ENCODE peak calls at places on chromosomes 3 and 15, in nine cellular contexts. D is astrocyte of the cerebellum; Z is BJ; F is mesothelial cell of epicardium; O is Panc1; G is activated gamma-delta T cell treated with Interleukin-2 at 50 U/mL for 16 hours; P is left ventricle myocardium superior; V is stimulated activated CD4-positive, alpha-beta T cell treated with anti-CD3 and anti-CD28 coated beads, TNF-alpha, amount 100 ng/mL, for 4 hours; C is epithelial cell of esophagus. T is an unnamed sample.

GRCh38 chr15:76994971-76995945 is at the start of gene PSTPIP1:
- DNase-seq in D (no peak), Z (no peak), F (no peak), O (no peak), G (peak), P (peak), V (no peak), C (peak), T (no peak)

GRCh38 chr3:168517514-168518071 is 421.9 kb upstream of the GOLIM4 start:
- DNase-seq in D (no peak), Z (no peak), F (no peak), O (no peak), G (no peak), P (no peak), V (no peak), C (peak), T (no peak)

GRCh38 chr3:139466369-139466768 is 9.9 kb downstream of the RBP2 start:
- DNase-seq in D (no peak), Z (no peak), F (no peak), O (no peak), G (no peak), P (no peak), V (no peak), C (no peak), T (no peak)

GRCh38 chr3:43855674-43856299 is 165.0 kb downstream of the ABHD5 start:
- DNase-seq in D (peak), Z (no peak), F (peak), O (no peak), G (peak), P (peak), V (peak), C (peak), T (peak)

GRCh38 chr3:122058294-122058693 is 3.1 kb downstream of the CD86 start:
- DNase-seq in D (no peak), Z (no peak), F (no peak), O (no peak), G (no peak), P (no peak), V (no peak), C (peak), T (no peak)

GRCh38 chr3:143771258-143771657 is 77.0 kb downstream of the SLC9A9 start:
- DNase-seq in D (no peak), Z (no peak), F (no peak), O (no peak), G (no peak), P (no peak), V (no peak), C (peak), T (no peak)

GRCh38 chr3:196559826-196560225 is 8.5 kb downstream of the WDR53 start:
- DNase-seq in D (no peak), Z (no peak), F (no peak), O (no peak), G (no peak), P (no peak), V (no peak), C (peak), T (no peak)

GRCh38 chr15:32029862-32030781 is at the start of gene CHRNA7:
- DNase-seq in D (peak), Z (no peak), F (peak), O (no peak), G (no peak), P (peak), V (no peak), C (peak), T (peak)

GRCh38 chr3:11784962-11785361 is 61.7 kb downstream of the TAMM41 start:
- DNase-seq in D (no peak), Z (no peak), F (no peak), O (no peak), G (no peak), P (no peak), V (no peak), C (no peak), T (no peak)

GRCh38 chr3:88767746-88768145 is 339.7 kb upstream of the EPHA3 start:
- DNase-seq in D (no peak), Z (no peak), F (no peak), O (no peak), G (no peak), P (no peak), V (no peak), C (peak), T (no peak)

GRCh38 chr15:33612721-33613304 is 302.0 kb downstream of the RYR3 start:
- DNase-seq in D (peak), Z (no peak), F (no peak), O (no peak), G (no peak), P (no peak), V (no peak), C (no peak), T (no peak)

GRCh38 chr15:64245405-64245804 is 82.6 kb upstream of the PPIB start:
- DNase-seq in D (no peak), Z (no peak), F (no peak), O (no peak), G (no peak), P (no peak), V (no peak), C (no peak), T (no peak)

GRCh38 chr3:50237133-50237651 is 1.2 kb downstream of the GNAI2 start:
- DNase-seq in D (no peak), Z (no peak), F (no peak), O (no peak), G (peak), P (peak), V (no peak), C (peak), T (peak)

GRCh38 chr3:129888739-129889138 is 4.8 kb downstream of the TMCC1 start:
- DNase-seq in D (peak), Z (peak), F (no peak), O (peak), G (no peak), P (no peak), V (no peak), C (peak), T (no peak)

GRCh38 chr3:15269091-15269989 is 63.0 kb downstream of the SH3BP5 start:
- DNase-seq in D (peak), Z (peak), F (peak), O (peak), G (peak), P (peak), V (peak), C (peak), T (no peak)

GRCh38 chr3:156477306-156477705 is 77.6 kb downstream of the SSR3 start:
- DNase-seq in D (peak), Z (peak), F (no peak), O (no peak), G (no peak), P (no peak), V (no peak), C (no peak), T (no peak)

GRCh38 chr3:51970606-51971300 is 3.1 kb downstream of the ABHD14B start:
- DNase-seq in D (no peak), Z (no peak), F (no peak), O (no peak), G (no peak), P (peak), V (no peak), C (peak), T (no peak)

GRCh38 chr3:31064021-31064420 is 169.6 kb upstream of the GADL1 start:
- DNase-seq in D (no peak), Z (peak), F (no peak), O (no peak), G (no peak), P (no peak), V (no peak), C (peak), T (no peak)

GRCh38 chr3:35141406-35141805 is 497.9 kb upstream of the ARPP21 start:
- DNase-seq in D (no peak), Z (no peak), F (no peak), O (no peak), G (no peak), P (no peak), V (no peak), C (no peak), T (no peak)

GRCh38 chr3:158801200-158801599 is 654 bp upstream of the MFSD1 start:
- DNase-seq in D (no peak), Z (no peak), F (no peak), O (no peak), G (no peak), P (no peak), V (no peak), C (peak), T (no peak)

GRCh38 chr15:92034227-92034626 is 180.7 kb downstream of the SLCO3A1 start:
- DNase-seq in D (no peak), Z (no peak), F (no peak), O (no peak), G (no peak), P (no peak), V (no peak), C (no peak), T (no peak)

GRCh38 chr15:75202251-75203016 is 752 bp downstream of the C15orf39 start:
- DNase-seq in D (no peak), Z (no peak), F (peak), O (no peak), G (peak), P (peak), V (peak), C (peak), T (peak)

GRCh38 chr3:105367406-105368213 is 901 bp downstream of the ALCAM start:
- DNase-seq in D (no peak), Z (no peak), F (peak), O (no peak), G (peak), P (peak), V (peak), C (peak), T (peak)

GRCh38 chr15:31268911-31269784 is 57.5 kb upstream of the KLF13 start:
- DNase-seq in D (no peak), Z (no peak), F (peak), O (no peak), G (peak), P (no peak), V (no peak), C (no peak), T (peak)

GRCh38 chr15:25062551-25063430 is 108.0 kb downstream of the SNRPN start:
- DNase-seq in D (no peak), Z (no peak), F (no peak), O (no peak), G (no peak), P (no peak), V (no peak), C (no peak), T (no peak)

GRCh38 chr3:86923071-86923476 is 67.9 kb downstream of the VGLL3 start:
- DNase-seq in D (no peak), Z (peak), F (no peak), O (no peak), G (no peak), P (no peak), V (no peak), C (peak), T (no peak)

GRCh38 chr3:79018671-79019136 is 749.1 kb downstream of the ROBO1 start:
- DNase-seq in D (no peak), Z (no peak), F (peak), O (no peak), G (no peak), P (peak), V (no peak), C (peak), T (peak)